ENCODE peak calls at places on chromosomes 6 and 20, in four cellular contexts. N is WTC11, A is HepG2, S is K562. G is an unnamed sample.

GRCh38 chr6:41818271-41819054 is 31.0 kb downstream of the TOMM6 start:
- DNase-seq in A (no peak), S (peak; percentile 76), N (no peak), G (no peak)

GRCh38 chr6:21935561-21936028 is 342.0 kb downstream of the SOX4 start:
- DNase-seq in N (peak; percentile 71), A (peak; percentile 36), S (peak; percentile 69), G (peak; percentile 52)

GRCh38 chr20:46316984-46317684 is 8.8 kb upstream of the CDH22 start:
- DNase-seq in S (no peak), A (no peak), N (no peak), G (no peak)

GRCh38 chr6:105587349-105588115 is 184.7 kb upstream of the PREP start:
- DNase-seq in A (no peak), N (no peak), S (no peak), G (no peak)

GRCh38 chr20:1891263-1892121 is 3.7 kb upstream of the SIRPA start:
- DNase-seq in N (no peak), A (no peak), S (no peak), G (no peak)

GRCh38 chr6:28727559-28728211 is 196.1 kb downstream of the TRIM27 start:
- DNase-seq in N (no peak), S (peak; percentile 64), A (no peak), G (no peak)

GRCh38 chr6:28707387-28708282 is 182.0 kb downstream of the GPX5 start:
- DNase-seq in N (no peak), A (no peak), S (no peak), G (no peak)

GRCh38 chr6:72788188-72788587 is 166.3 kb downstream of the KCNQ5 start:
- DNase-seq in N (no peak), A (no peak), S (no peak), G (no peak)

GRCh38 chr6:125836466-125836865 is 45.7 kb downstream of the NCOA7 start:
- DNase-seq in N (no peak), A (no peak), S (no peak), G (no peak)

GRCh38 chr6:64000873-64001497 is 365.4 kb downstream of the PHF3 start:
- DNase-seq in A (no peak), N (no peak), S (no peak), G (peak; percentile 13)

GRCh38 chr6:79467716-79468115 is 69.5 kb downstream of the LCA5 start:
- DNase-seq in N (no peak), S (peak; percentile 76), A (peak; percentile 21), G (peak; percentile 10)

GRCh38 chr20:45359406-45360148 is 3.4 kb upstream of the SYS1 start:
- DNase-seq in A (peak; percentile 82), S (no peak), N (no peak), G (no peak)

GRCh38 chr6:41430875-41431274 is 95.5 kb downstream of the NCR2 start:
- DNase-seq in A (no peak), N (no peak), S (peak; percentile 22), G (no peak)

GRCh38 chr6:67221226-67221625 is 1413.9 kb upstream of the ADGRB3 start:
- DNase-seq in S (no peak), A (no peak), N (no peak), G (no peak)

GRCh38 chr6:31660224-31660997 is at the start of gene C6orf47:
- DNase-seq in S (peak; percentile 99), A (peak; percentile 79), N (peak; percentile 89), G (peak; percentile 79)

GRCh38 chr6:16947461-16948159 is 154.2 kb upstream of the STMND1 start:
- DNase-seq in S (peak; percentile 30), A (peak; percentile 17), N (no peak), G (peak; percentile 51)

GRCh38 chr20:51095755-51096509 is 73.0 kb upstream of the KCNG1 start:
- DNase-seq in N (no peak), A (no peak), S (peak; percentile 13), G (no peak)

GRCh38 chr6:128135325-128135724 is 234.5 kb upstream of the THEMIS start:
- DNase-seq in N (no peak), A (no peak), S (no peak), G (no peak)

GRCh38 chr20:31670371-31671228 is 32.9 kb downstream of the COX4I2 start:
- DNase-seq in S (peak; percentile 77), A (no peak), N (no peak), G (peak; percentile 79)

GRCh38 chr6:112683926-112684325 is 336.8 kb downstream of the RFPL4B start:
- DNase-seq in A (no peak), S (no peak), N (no peak), G (no peak)

GRCh38 chr6:131383421-131384411 is 189.3 kb upstream of the ARG1 start:
- DNase-seq in N (no peak), A (no peak), S (no peak), G (no peak)

GRCh38 chr6:107853226-107853625 is 29.1 kb upstream of the SCML4 start:
- DNase-seq in A (no peak), N (no peak), S (no peak), G (no peak)

GRCh38 chr6:45196121-45196520 is 132.0 kb upstream of the RUNX2 start:
- DNase-seq in N (no peak), A (no peak), S (no peak), G (no peak)

GRCh38 chr6:147005499-147005898 is 198.7 kb upstream of the STXBP5 start:
- DNase-seq in N (peak; percentile 30), A (no peak), S (peak; percentile 62), G (no peak)

GRCh38 chr6:27891300-27891913 is 20.8 kb downstream of the OR2B2 start:
- DNase-seq in A (no peak), S (no peak), N (no peak), G (no peak)

GRCh38 chr20:11832397-11832796 is 85.3 kb upstream of the BTBD3 start:
- DNase-seq in S (no peak), A (no peak), N (no peak), G (no peak)

GRCh38 chr20:38260025-38260377 is 534 bp downstream of the KIAA1755 start:
- DNase-seq in N (no peak), S (no peak), A (peak; percentile 31), G (no peak)

GRCh38 chr6:56890683-56891429 is 64.1 kb upstream of the BEND6 start:
- DNase-seq in A (no peak), N (no peak), S (peak; percentile 75), G (no peak)

GRCh38 chr6:131574133-131574532 is 1.1 kb downstream of the ARG1 start:
- DNase-seq in S (no peak), N (no peak), A (peak; percentile 67), G (no peak)

GRCh38 chr20:32333181-32333987 is 24.7 kb upstream of the ASXL1 start:
- DNase-seq in A (no peak), N (no peak), S (peak; percentile 62), G (no peak)

GRCh38 chr20:53349730-53350129 is 243.9 kb downstream of the ZNF217 start:
- DNase-seq in N (no peak), A (no peak), S (no peak), G (no peak)

GRCh38 chr20:53345536-53346070 is 248.0 kb downstream of the ZNF217 start:
- DNase-seq in S (no peak), N (no peak), A (no peak), G (no peak)

GRCh38 chr20:53343433-53343832 is 250.2 kb downstream of the ZNF217 start:
- DNase-seq in A (no peak), N (no peak), S (no peak), G (no peak)

GRCh38 chr20:53344891-53345290 is 248.7 kb downstream of the ZNF217 start:
- DNase-seq in A (no peak), S (no peak), N (no peak), G (no peak)

DNA sequence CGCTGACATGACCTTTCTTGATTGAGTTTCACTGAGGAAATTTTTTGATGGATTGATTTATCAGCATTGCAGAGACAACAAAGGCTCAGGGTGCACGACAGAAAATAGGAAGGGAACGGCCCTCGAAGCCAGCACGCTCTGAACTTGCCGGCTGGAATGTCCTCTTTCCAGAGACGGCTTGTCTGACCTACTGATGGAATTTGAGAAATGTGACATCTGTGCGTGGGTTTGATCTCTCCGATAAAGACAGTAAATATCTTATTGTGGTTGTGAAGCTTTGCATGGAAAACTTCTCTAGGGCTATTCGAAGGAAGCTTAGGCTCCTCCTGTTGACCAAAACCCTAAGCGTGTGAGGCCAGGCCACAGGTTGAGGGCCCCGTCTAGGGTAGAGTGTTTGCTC is 247.4 kb downstream of the ZNF217 start:
- DNase-seq in A (peak; percentile 40), S (no peak), N (no peak), G (no peak)
- TF ChIP-seq ELF4 in A (no peak), S (no peak), N (no peak), G (no peak)

DNA sequence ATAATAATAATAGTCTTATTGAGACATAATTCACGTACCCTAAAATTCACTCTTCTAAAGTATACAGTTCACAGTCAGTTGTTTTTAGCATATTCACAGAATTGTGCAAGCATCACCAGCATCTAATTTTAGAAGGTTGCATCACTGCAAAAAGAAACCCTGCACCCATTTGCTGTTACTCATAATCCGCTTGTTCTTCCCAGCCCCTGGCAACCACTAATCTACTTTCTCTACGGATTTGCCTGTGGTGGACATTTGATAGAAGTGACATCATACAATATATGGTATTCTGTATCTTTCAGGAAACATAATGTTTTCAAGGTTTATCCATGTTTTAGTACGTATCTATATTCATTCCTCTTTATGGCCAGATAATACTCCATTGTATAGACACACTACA is 41.5 kb upstream of the FAM184A start:
- DNase-seq in S (no peak), A (no peak), N (no peak), G (no peak)
- TF ChIP-seq ELF4 in S (no peak), A (no peak), N (no peak), G (no peak)

DNA sequence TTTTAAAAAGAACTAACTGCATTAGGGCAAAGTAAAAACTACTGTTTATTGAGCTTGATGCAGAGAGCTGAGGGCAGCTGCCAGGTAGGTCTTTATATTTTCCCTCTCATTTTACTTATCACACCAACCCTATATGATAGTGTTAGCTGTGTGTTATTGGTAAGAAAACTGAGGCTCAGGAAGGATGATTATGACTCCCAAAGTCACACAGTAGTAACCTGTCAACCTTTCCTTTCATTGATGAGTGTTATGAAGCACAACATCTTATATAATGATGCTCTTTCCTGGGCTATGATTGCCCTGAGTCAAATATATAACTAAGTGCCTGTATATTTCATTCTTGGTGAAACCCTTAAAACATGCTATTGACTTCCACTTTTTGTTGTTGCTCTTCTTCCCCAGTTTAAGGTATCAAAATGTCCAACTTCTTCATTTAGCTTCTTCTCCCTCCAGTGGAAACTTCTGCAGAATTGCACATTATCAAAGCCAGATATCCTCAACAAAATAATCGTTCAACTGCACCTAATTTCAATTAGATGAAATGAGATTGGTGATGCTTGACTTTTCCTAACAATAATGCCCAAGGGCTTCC is 8.1 kb downstream of the GFOD1 start:
- DNase-seq in N (no peak), S (no peak), A (no peak), G (no peak)
- TF ChIP-seq ELF4 in N (no peak), S (no peak), A (no peak), G (no peak)

GRCh38 chr20:17878912-17879602 is 89.5 kb downstream of the SNX5 start:
- DNase-seq in A (no peak), S (no peak), N (no peak), G (no peak)
- TF ChIP-seq ELF4 in A (no peak), S (no peak), N (no peak), G (no peak)